ENCODE peak calls at places on chromosome 16, in four cellular contexts. One of them, this sample, is unnamed.

GRCh38 chr16:4415538-4416199 is 727 bp downstream of the CORO7 start:
- DNase-seq in neural progenitor cell: peak; percentile 46
- DNase-seq in mammary epithelial cell: no peak
- DNase-seq in IMR-90: no peak
- DNase-seq in this sample: peak; percentile 62

GRCh38 chr16:81204794-81205680 is 33.5 kb upstream of the BCO1 start:
- DNase-seq in neural progenitor cell: peak; percentile 59
- DNase-seq in mammary epithelial cell: peak; percentile 36
- DNase-seq in IMR-90: peak; percentile 64
- DNase-seq in this sample: peak; percentile 71

GRCh38 chr16:75102595-75102994 is 14.0 kb downstream of the LDHD start:
- DNase-seq in neural progenitor cell: no peak
- DNase-seq in mammary epithelial cell: no peak
- DNase-seq in IMR-90: no peak
- DNase-seq in this sample: no peak

GRCh38 chr16:49452108-49452507 is 78.5 kb downstream of the C16orf78 start:
- DNase-seq in neural progenitor cell: no peak
- DNase-seq in mammary epithelial cell: no peak
- DNase-seq in IMR-90: no peak
- DNase-seq in this sample: no peak

GRCh38 chr16:19689342-19689741 is 28.7 kb downstream of the KNOP1 start:
- DNase-seq in neural progenitor cell: no peak
- DNase-seq in mammary epithelial cell: no peak
- DNase-seq in IMR-90: no peak
- DNase-seq in this sample: no peak

GRCh38 chr16:14961405-14962186 is 13.2 kb upstream of the PDXDC1 start:
- DNase-seq in neural progenitor cell: no peak
- DNase-seq in mammary epithelial cell: no peak
- DNase-seq in IMR-90: no peak
- DNase-seq in this sample: no peak

GRCh38 chr16:7422489-7422888 is 89.8 kb downstream of the RBFOX1 start:
- DNase-seq in neural progenitor cell: no peak
- DNase-seq in mammary epithelial cell: no peak
- DNase-seq in IMR-90: no peak
- DNase-seq in this sample: no peak

GRCh38 chr16:29974291-29975133 is 844 bp downstream of the TAOK2 start:
- DNase-seq in neural progenitor cell: peak; percentile 36
- DNase-seq in mammary epithelial cell: no peak
- DNase-seq in IMR-90: peak; percentile 12
- DNase-seq in this sample: peak; percentile 44

GRCh38 chr16:6356881-6357280 is 975.8 kb upstream of the RBFOX1 start:
- DNase-seq in neural progenitor cell: no peak
- DNase-seq in mammary epithelial cell: no peak
- DNase-seq in IMR-90: no peak
- DNase-seq in this sample: no peak

GRCh38 chr16:82108101-82108500 is 61.9 kb downstream of the MPHOSPH6 start:
- DNase-seq in neural progenitor cell: no peak
- DNase-seq in mammary epithelial cell: no peak
- DNase-seq in IMR-90: no peak
- DNase-seq in this sample: no peak

GRCh38 chr16:50614956-50615727 is 66.0 kb downstream of the SNX20 start:
- DNase-seq in neural progenitor cell: no peak
- DNase-seq in mammary epithelial cell: no peak
- DNase-seq in IMR-90: no peak
- DNase-seq in this sample: no peak

GRCh38 chr16:4746991-4747574 is 12.7 kb downstream of the DNAAF8 start:
- DNase-seq in neural progenitor cell: peak; percentile 47
- DNase-seq in mammary epithelial cell: no peak
- DNase-seq in IMR-90: no peak
- DNase-seq in this sample: peak; percentile 25

GRCh38 chr16:81227780-81228179 is 10.7 kb upstream of the BCO1 start:
- DNase-seq in neural progenitor cell: no peak
- DNase-seq in mammary epithelial cell: no peak
- DNase-seq in IMR-90: no peak
- DNase-seq in this sample: no peak

GRCh38 chr16:59192551-59193199 is 458.6 kb upstream of the GOT2 start:
- DNase-seq in neural progenitor cell: peak; percentile 63
- DNase-seq in mammary epithelial cell: no peak
- DNase-seq in IMR-90: peak; percentile 11
- DNase-seq in this sample: peak; percentile 1

GRCh38 chr16:75745823-75746222 is 19.5 kb upstream of the CPHXL start:
- DNase-seq in neural progenitor cell: no peak
- DNase-seq in mammary epithelial cell: no peak
- DNase-seq in IMR-90: no peak
- DNase-seq in this sample: no peak

GRCh38 chr16:9039208-9039607 is 52.2 kb upstream of the HAPSTR1 start:
- DNase-seq in neural progenitor cell: peak; percentile 23
- DNase-seq in mammary epithelial cell: no peak
- DNase-seq in IMR-90: peak; percentile 55
- DNase-seq in this sample: peak; percentile 30

GRCh38 chr16:20566864-20567263 is 9.3 kb downstream of the ACSM2B start:
- DNase-seq in neural progenitor cell: no peak
- DNase-seq in mammary epithelial cell: no peak
- DNase-seq in IMR-90: no peak
- DNase-seq in this sample: no peak

GRCh38 chr16:3673201-3673600 is 18.7 kb downstream of the DNASE1 start:
- DNase-seq in neural progenitor cell: no peak
- DNase-seq in mammary epithelial cell: no peak
- DNase-seq in IMR-90: no peak
- DNase-seq in this sample: no peak

GRCh38 chr16:24950275-24950674 is 64.9 kb downstream of the ARHGAP17 start:
- DNase-seq in neural progenitor cell: no peak
- DNase-seq in mammary epithelial cell: no peak
- DNase-seq in IMR-90: peak; percentile 84
- DNase-seq in this sample: peak; percentile 67

GRCh38 chr16:70380919-70381603 is 34.4 kb downstream of the DDX19A start:
- DNase-seq in neural progenitor cell: peak; percentile 99
- DNase-seq in mammary epithelial cell: peak; percentile 97
- DNase-seq in IMR-90: peak; percentile 96
- DNase-seq in this sample: peak; percentile 99

GRCh38 chr16:87329436-87330256 is 12.5 kb upstream of the C16orf95 start:
- DNase-seq in neural progenitor cell: no peak
- DNase-seq in mammary epithelial cell: no peak
- DNase-seq in IMR-90: no peak
- DNase-seq in this sample: no peak

GRCh38 chr16:81035975-81036750 is 521 bp downstream of the ATMIN start:
- DNase-seq in neural progenitor cell: peak; percentile 70
- DNase-seq in mammary epithelial cell: peak; percentile 23
- DNase-seq in IMR-90: peak; percentile 11
- DNase-seq in this sample: peak; percentile 69

GRCh38 chr16:2686912-2687507 is 4.7 kb downstream of the KCTD5 start:
- DNase-seq in neural progenitor cell: no peak
- DNase-seq in mammary epithelial cell: no peak
- DNase-seq in IMR-90: no peak
- DNase-seq in this sample: no peak

GRCh38 chr16:7561908-7562405 is 229.3 kb downstream of the RBFOX1 start:
- DNase-seq in neural progenitor cell: no peak
- DNase-seq in mammary epithelial cell: no peak
- DNase-seq in IMR-90: no peak
- DNase-seq in this sample: no peak

GRCh38 chr16:49851468-49851787 is 4.5 kb downstream of the ZNF423 start:
- DNase-seq in neural progenitor cell: no peak
- DNase-seq in mammary epithelial cell: no peak
- DNase-seq in IMR-90: no peak
- DNase-seq in this sample: no peak

GRCh38 chr16:66934138-66934838 is at the start of gene CIAO2B:
- DNase-seq in neural progenitor cell: peak; percentile 87
- DNase-seq in mammary epithelial cell: peak; percentile 81
- DNase-seq in IMR-90: peak; percentile 84
- DNase-seq in this sample: peak; percentile 94

DNA sequence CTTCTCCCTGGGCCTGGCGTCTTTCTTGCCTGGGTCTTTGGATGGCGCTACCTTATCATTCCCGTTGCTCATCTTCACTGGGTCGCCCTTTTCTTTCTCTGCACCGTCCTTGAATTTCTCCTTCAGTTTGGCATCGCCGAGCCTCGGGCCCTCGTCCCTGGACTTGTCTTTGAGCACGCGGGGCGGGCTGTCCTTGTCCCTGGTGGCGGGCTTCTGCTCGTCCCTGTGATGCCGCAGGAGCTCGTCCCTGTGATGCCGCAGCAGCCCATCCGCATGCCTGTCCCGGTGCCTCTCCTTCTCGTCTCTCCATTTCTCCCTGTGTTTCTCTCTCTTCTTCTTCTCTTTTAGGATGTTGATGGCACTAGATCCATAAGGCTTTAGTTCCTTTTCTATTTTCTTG is 64.3 kb downstream of the ZNF778 start:
- DNase-seq in neural progenitor cell: no peak
- DNase-seq in mammary epithelial cell: no peak
- DNase-seq in IMR-90: no peak
- DNase-seq in this sample: no peak
- H4K20me1 ChIP-seq in neural progenitor cell: peaks cover 32% of the 10 kb centered on the region
- H4K20me1 ChIP-seq in mammary epithelial cell: no peaks in the 10 kb centered on the region
- H4K20me1 ChIP-seq in IMR-90: peaks cover 18% of the 10 kb centered on the region
- H4K20me1 ChIP-seq in this sample: no peaks in the 10 kb centered on the region

DNA sequence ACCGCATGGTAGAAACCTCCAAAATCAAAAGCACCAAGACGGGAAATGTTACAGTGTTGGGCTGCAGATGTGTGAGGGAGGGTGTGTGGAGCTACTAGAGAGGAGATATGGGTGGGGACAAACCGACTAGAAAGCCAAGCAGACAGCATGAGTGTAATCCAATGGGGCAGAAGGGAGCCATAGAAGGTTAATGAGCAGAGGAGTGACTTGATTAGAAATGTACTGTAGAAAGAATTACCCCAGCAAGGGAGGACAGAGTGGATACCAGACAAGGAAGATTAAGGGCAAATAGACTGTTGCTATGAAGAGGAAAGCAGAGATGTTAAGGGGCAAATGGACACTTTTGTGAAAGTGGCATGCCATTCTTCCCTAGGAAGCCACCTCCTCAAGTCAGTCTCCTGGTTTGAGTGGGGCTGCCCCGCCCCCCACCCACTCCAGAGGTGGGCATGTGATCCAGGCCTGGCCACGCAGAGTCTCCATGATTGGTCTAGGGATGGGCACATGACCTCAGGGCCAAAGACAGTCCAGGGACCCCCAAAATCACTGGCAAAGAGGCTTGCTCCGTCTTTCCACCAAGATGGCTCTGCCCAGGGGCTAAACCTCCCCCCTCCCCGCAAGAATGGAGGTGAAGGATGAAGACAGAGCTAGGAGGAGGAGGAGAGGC is 4.3 kb downstream of the COTL1 start:
- DNase-seq in neural progenitor cell: no peak
- DNase-seq in mammary epithelial cell: no peak
- DNase-seq in IMR-90: no peak
- DNase-seq in this sample: no peak
- H4K20me1 ChIP-seq in neural progenitor cell: peaks cover 71% of the 10 kb centered on the region
- H4K20me1 ChIP-seq in mammary epithelial cell: no peaks in the 10 kb centered on the region
- H4K20me1 ChIP-seq in IMR-90: peaks cover 93% of the 10 kb centered on the region
- H4K20me1 ChIP-seq in this sample: peaks cover 4% of the 10 kb centered on the region

GRCh38 chr16:1297413-1297773 is 12.0 kb upstream of the UBE2I start:
- DNase-seq in neural progenitor cell: no peak
- DNase-seq in mammary epithelial cell: no peak
- DNase-seq in IMR-90: no peak
- DNase-seq in this sample: no peak
- H4K20me1 ChIP-seq in neural progenitor cell: no peaks in the 10 kb centered on the region
- H4K20me1 ChIP-seq in mammary epithelial cell: no peaks in the 10 kb centered on the region
- H4K20me1 ChIP-seq in IMR-90: no peaks in the 10 kb centered on the region
- H4K20me1 ChIP-seq in this sample: no peaks in the 10 kb centered on the region

DNA sequence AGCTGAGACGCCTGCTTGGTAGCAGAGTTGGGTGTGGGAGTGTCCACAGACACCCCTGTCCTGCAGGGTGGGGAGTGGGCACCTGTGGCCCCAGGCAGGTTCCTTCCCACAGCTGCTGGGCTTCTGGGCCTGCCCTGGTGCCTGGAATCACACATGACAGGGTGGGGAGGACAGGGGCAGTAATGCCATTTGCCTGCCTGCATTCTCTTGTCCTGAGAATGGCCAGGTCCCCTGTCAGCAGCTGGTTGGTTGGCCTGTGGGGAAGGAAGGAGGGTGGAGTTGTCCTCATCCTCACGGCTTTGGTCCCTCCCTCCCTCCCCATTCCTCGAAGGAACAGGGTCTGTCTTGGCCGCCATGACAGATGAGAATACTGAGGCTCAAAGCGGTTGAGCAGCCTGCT is 5.2 kb downstream of the PRSS53 start:
- DNase-seq in neural progenitor cell: no peak
- DNase-seq in mammary epithelial cell: no peak
- DNase-seq in IMR-90: no peak
- DNase-seq in this sample: no peak
- H4K20me1 ChIP-seq in neural progenitor cell: peaks cover 63% of the 10 kb centered on the region
- H4K20me1 ChIP-seq in mammary epithelial cell: no peaks in the 10 kb centered on the region
- H4K20me1 ChIP-seq in IMR-90: peaks cover 21% of the 10 kb centered on the region
- H4K20me1 ChIP-seq in this sample: no peaks in the 10 kb centered on the region

GRCh38 chr16:68298907-68299515 is 11.7 kb downstream of the SLC7A6OS start:
- DNase-seq in neural progenitor cell: peak; percentile 63
- DNase-seq in mammary epithelial cell: peak; percentile 75
- DNase-seq in IMR-90: peak; percentile 77
- DNase-seq in this sample: peak; percentile 84

GRCh38 chr16:68296693-68297092 is 14.1 kb downstream of the SLC7A6OS start:
- DNase-seq in neural progenitor cell: no peak
- DNase-seq in mammary epithelial cell: no peak
- DNase-seq in IMR-90: no peak
- DNase-seq in this sample: no peak

GRCh38 chr16:68298312-68298711 is 12.4 kb downstream of the SLC7A6OS start:
- DNase-seq in neural progenitor cell: no peak
- DNase-seq in mammary epithelial cell: no peak
- DNase-seq in IMR-90: no peak
- DNase-seq in this sample: no peak

GRCh38 chr16:68297908-68298307 is 12.8 kb downstream of the SLC7A6OS start:
- DNase-seq in neural progenitor cell: no peak
- DNase-seq in mammary epithelial cell: no peak
- DNase-seq in IMR-90: peak; percentile 11
- DNase-seq in this sample: peak; percentile 43

GRCh38 chr16:68296291-68296690 is 14.5 kb downstream of the SLC7A6OS start:
- DNase-seq in neural progenitor cell: no peak
- DNase-seq in mammary epithelial cell: no peak
- DNase-seq in IMR-90: no peak
- DNase-seq in this sample: no peak
- H4K20me1 ChIP-seq in neural progenitor cell: peaks cover 11% of the 10 kb centered on the region
- H4K20me1 ChIP-seq in mammary epithelial cell: no peaks in the 10 kb centered on the region
- H4K20me1 ChIP-seq in IMR-90: peaks cover 16% of the 10 kb centered on the region
- H4K20me1 ChIP-seq in this sample: no peaks in the 10 kb centered on the region

DNA sequence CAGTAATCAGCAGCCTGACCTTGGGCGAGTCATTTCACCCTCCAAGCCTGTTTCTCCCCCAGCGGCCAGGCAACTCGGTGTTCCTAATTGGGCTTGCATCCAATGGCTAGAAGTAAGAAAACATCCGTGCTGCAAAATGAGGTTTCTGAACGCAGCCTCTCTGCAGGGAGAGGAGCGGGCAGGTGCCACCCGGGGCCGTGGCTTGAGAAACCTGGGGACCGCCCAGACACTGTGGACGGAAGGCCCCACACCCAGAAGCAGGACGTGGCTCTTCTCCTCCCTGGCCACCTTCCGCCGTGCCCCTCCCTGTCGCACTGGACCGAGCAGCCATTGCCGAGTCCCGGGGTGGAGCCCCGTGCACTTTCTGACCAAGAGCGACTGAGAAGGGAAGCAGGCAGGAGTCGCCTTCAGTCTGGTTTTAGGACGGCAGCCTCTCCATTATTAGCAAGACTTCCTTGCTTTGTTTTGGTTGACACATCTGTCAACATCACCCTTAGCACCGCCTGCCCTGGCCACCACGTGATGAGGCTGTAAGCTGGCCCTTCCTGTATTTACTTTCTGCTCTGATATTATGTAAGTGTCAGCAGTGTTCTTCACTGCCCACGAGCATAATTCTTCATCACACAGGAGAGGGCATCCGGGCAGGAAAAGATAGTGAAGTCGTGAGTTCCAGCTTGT is 785 bp downstream of the HERPUD1 start:
- DNase-seq in neural progenitor cell: peak; percentile 69
- DNase-seq in mammary epithelial cell: peak; percentile 72
- DNase-seq in IMR-90: peak; percentile 69
- DNase-seq in this sample: peak; percentile 83
- H4K20me1 ChIP-seq in neural progenitor cell: peaks cover 12% of the 10 kb centered on the region
- H4K20me1 ChIP-seq in mammary epithelial cell: peaks cover 8% of the 10 kb centered on the region
- H4K20me1 ChIP-seq in IMR-90: peaks cover 48% of the 10 kb centered on the region
- H4K20me1 ChIP-seq in this sample: peaks cover 36% of the 10 kb centered on the region

This sample was measured in GM23248.